ENCODE peak calls at places on chromosomes 4 and X, in six cellular contexts. W, U, V, P, Z and E are unnamed samples.
A peak's percentile ranks its signal among the peaks of the same experiment; 100 is the strongest.

GRCh38 chr4:26624042-26624441 is 40.2 kb downstream of the TBC1D19 start:
- DNase-seq in P (no peak), Z (no peak), U (no peak), W (no peak), V (no peak), E (no peak)

GRCh38 chr4:155411546-155411945 is 34.8 kb upstream of the MAP9 start:
- DNase-seq in Z (no peak), V (no peak), P (no peak), W (no peak), U (no peak), E (no peak)

GRCh38 chrX:109886122-109886761 is 116.7 kb upstream of the TMEM164 start:
- DNase-seq in U (no peak), W (no peak), P (peak; percentile 53), V (peak; percentile 62), Z (no peak), E (peak; percentile 6)

GRCh38 chr4:24980064-24980690 is 50.6 kb downstream of the LGI2 start:
- DNase-seq in Z (peak; percentile 78), W (peak; percentile 10), P (peak; percentile 69), V (peak; percentile 61), U (peak; percentile 15), E (peak; percentile 19)

GRCh38 chr4:5782829-5783476 is 72.0 kb downstream of the EVC start:
- DNase-seq in V (no peak), W (no peak), U (no peak), P (no peak), Z (no peak), E (no peak)

GRCh38 chrX:139844163-139844562 is 88.7 kb downstream of the ATP11C start:
- DNase-seq in P (no peak), W (no peak), U (no peak), V (no peak), Z (no peak), E (no peak)

GRCh38 chr4:26911254-26911653 is 50.6 kb downstream of the STIM2 start:
- DNase-seq in V (no peak), Z (no peak), U (no peak), P (no peak), W (no peak), E (no peak)

GRCh38 chrX:153944140-153944799 is at the start of gene RENBP:
- DNase-seq in V (peak; percentile 44), Z (no peak), U (no peak), W (no peak), P (no peak), E (no peak)

GRCh38 chrX:116272328-116272727 is 101.8 kb downstream of the AGTR2 start:
- DNase-seq in U (no peak), P (peak; percentile 95), V (no peak), W (no peak), Z (peak; percentile 5), E (peak; percentile 2)

GRCh38 chr4:3471886-3472285 is 8.8 kb downstream of the DOK7 start:
- DNase-seq in U (no peak), Z (no peak), P (no peak), V (no peak), W (no peak), E (no peak)

GRCh38 chr4:26912810-26913209 is 52.2 kb downstream of the STIM2 start:
- DNase-seq in U (no peak), P (no peak), V (no peak), W (no peak), Z (no peak), E (no peak)

GRCh38 chrX:112851806-112852205 is 11.2 kb upstream of the AMOT start:
- DNase-seq in U (no peak), P (no peak), V (no peak), W (no peak), Z (no peak), E (no peak)

GRCh38 chrX:70132877-70133302 is 357 bp upstream of the IGBP1 start:
- DNase-seq in P (no peak), V (no peak), U (no peak), W (no peak), Z (no peak), E (no peak)

GRCh38 chr4:98612318-98613250 is 45.8 kb downstream of the TSPAN5 start:
- DNase-seq in Z (no peak), V (no peak), W (no peak), U (no peak), P (no peak), E (no peak)

GRCh38 chr4:136012250-136012649 is 1520.0 kb downstream of the PCDH18 start:
- DNase-seq in W (no peak), P (no peak), U (no peak), Z (no peak), V (no peak), E (no peak)

GRCh38 chrX:132041016-132041415 is 17.9 kb downstream of the STK26 start:
- DNase-seq in V (no peak), Z (no peak), W (no peak), P (peak; percentile 76), U (no peak), E (peak; percentile 64)

GRCh38 chrX:23061116-23061515 is 61.4 kb downstream of the DDX53 start:
- DNase-seq in V (no peak), Z (no peak), W (no peak), P (no peak), U (no peak), E (no peak)

GRCh38 chrX:8036914-8037313 is 109.7 kb upstream of the PNPLA4 start:
- DNase-seq in U (peak; percentile 11), W (no peak), Z (no peak), P (no peak), V (no peak), E (no peak)